ENCODE peak calls at places on chromosome 13, in ten cellular contexts. B is HFF-Myc; Q is cardiac muscle cell; O is IMR-90; E is stimulated activated CD8-positive, alpha-beta memory T cell treated with anti-CD3 and anti-CD28 coated beads, Interleukin-7, amount 100 ng/mL, for 48 hours; C is stimulated activated naive CD8-positive, alpha-beta T cell treated with anti-CD3 and anti-CD28 coated beads, Interleukin-15, Interleukin-2, amounts not matched to agents 100 U/mL and 50 U/mL, for 24 hours; Y is ELR; G is astrocyte of the hippocampus; T is fibroblast of gingiva; S is mesothelial cell of epicardium. X is an unnamed sample.

GRCh38 chr13:113632706-113633484 is 25.1 kb downstream of the ATP4B start:
- DNase-seq in T (no peak), Y (no peak), C (no peak), B (no peak), Q (no peak), O (no peak), E (no peak), G (no peak), S (no peak), X (no peak)

GRCh38 chr13:94660695-94661324 is 51.5 kb downstream of the SOX21 start:
- DNase-seq in Q (peak), E (no peak), O (peak), G (peak), Y (peak), B (no peak), C (no peak), S (no peak), T (peak), X (peak)

GRCh38 chr13:20160346-20161274 is at the start of gene GJA3:
- DNase-seq in T (no peak), B (no peak), S (peak), O (peak), C (peak), Y (peak), Q (peak), E (peak), G (peak), X (peak)

GRCh38 chr13:103640617-103641016 is 574.4 kb upstream of the SLC10A2 start:
- DNase-seq in Y (peak), B (no peak), S (no peak), T (no peak), O (no peak), Q (no peak), G (no peak), C (no peak), E (no peak), X (no peak)

GRCh38 chr13:24834902-24835510 is 71.0 kb downstream of the RNF17 start:
- DNase-seq in E (no peak), G (no peak), Q (no peak), S (no peak), C (no peak), O (no peak), T (no peak), Y (no peak), B (no peak), X (no peak)

GRCh38 chr13:92547256-92547655 is 679.4 kb upstream of the GPC6 start:
- DNase-seq in C (no peak), S (no peak), T (no peak), Q (peak), O (peak), G (peak), Y (peak), B (no peak), E (no peak), X (no peak)

GRCh38 chr13:77299587-77299986 is 27.3 kb downstream of the MYCBP2 start:
- DNase-seq in O (no peak), B (no peak), G (no peak), Y (no peak), E (no peak), Q (no peak), C (no peak), T (no peak), S (no peak), X (no peak)

GRCh38 chr13:98910501-98910951 is 67.3 kb downstream of the DOCK9 start:
- DNase-seq in Y (peak), T (peak), S (no peak), B (peak), E (no peak), C (peak), G (peak), O (peak), Q (peak), X (peak)

GRCh38 chr13:74575729-74576125 is 441.5 kb upstream of the KLF12 start:
- DNase-seq in E (no peak), G (peak), C (peak), O (peak), S (peak), Y (peak), T (peak), B (no peak), Q (peak), X (peak)

GRCh38 chr13:41465215-41465907 is 8.0 kb downstream of the RGCC start:
- DNase-seq in G (peak), O (peak), Y (peak), B (peak), T (peak), Q (peak), E (peak), S (no peak), C (peak), X (peak)

GRCh38 chr13:106274551-106275208 is 260.8 kb downstream of the EFNB2 start:
- DNase-seq in Y (no peak), O (no peak), E (no peak), G (no peak), B (no peak), T (no peak), C (no peak), S (no peak), Q (no peak), X (peak)

GRCh38 chr13:106182404-106182803 is 353.1 kb downstream of the EFNB2 start:
- DNase-seq in B (peak), C (no peak), Y (peak), G (peak), E (no peak), S (no peak), O (peak), Q (peak), T (peak), X (peak)

GRCh38 chr13:112619730-112620639 is 32.0 kb upstream of the TUBGCP3 start:
- DNase-seq in S (peak), T (no peak), Q (peak), C (no peak), Y (peak), O (no peak), B (no peak), G (peak), E (no peak), X (peak)

GRCh38 chr13:80337706-80338105 is 3.2 kb downstream of the SPRY2 start:
- DNase-seq in Q (peak), E (no peak), C (no peak), O (no peak), G (no peak), S (no peak), Y (peak), T (peak), B (no peak), X (peak)

GRCh38 chr13:79392882-79393563 is 13.0 kb downstream of the RBM26 start:
- DNase-seq in O (peak), S (no peak), Y (peak), E (no peak), C (no peak), T (no peak), Q (peak), B (no peak), G (peak), X (peak)

GRCh38 chr13:113186061-113186900 is 22.2 kb downstream of the PCID2 start:
- DNase-seq in T (no peak), C (peak), E (no peak), Y (no peak), B (no peak), S (no peak), O (no peak), Q (no peak), G (no peak), X (no peak)

GRCh38 chr13:24706886-24707585 is 26.8 kb downstream of the ATP12A start:
- DNase-seq in O (no peak), G (no peak), C (no peak), T (no peak), Q (no peak), E (no peak), Y (no peak), B (no peak), S (no peak), X (no peak)

GRCh38 chr13:112959206-112959605 is 9.8 kb upstream of the MCF2L start:
- DNase-seq in O (no peak), T (no peak), C (no peak), Q (peak), E (no peak), Y (no peak), S (no peak), G (no peak), B (no peak), X (no peak)

GRCh38 chr13:23656637-23657036 is 86.4 kb downstream of the TNFRSF19 start:
- DNase-seq in C (no peak), S (no peak), O (peak), Y (no peak), G (peak), E (no peak), Q (peak), T (peak), B (peak), X (peak)

GRCh38 chr13:30889196-30889690 is 16.8 kb upstream of the MEDAG start:
- DNase-seq in T (no peak), B (no peak), C (no peak), G (no peak), Q (no peak), Y (no peak), O (no peak), S (no peak), E (no peak), X (no peak)